ENCODE peak calls at places on chromosome 6, in nine cellular contexts. F, G, M, J, U, N, S, I and W are unnamed samples.

GRCh38 chr6:36743538-36744441 is 46.2 kb downstream of the RAB44 start:
- DNase-seq in F (no peak), G (no peak), M (no peak), J (no peak), U (no peak), N (no peak), S (no peak), I (no peak), W (no peak)

GRCh38 chr6:83985308-83985713 is 48.3 kb upstream of the MRAP2 start:
- DNase-seq in F (no peak), G (no peak), M (no peak), J (no peak), U (no peak), N (no peak), S (no peak), I (no peak), W (no peak)

GRCh38 chr6:137927777-137928218 is 60.7 kb downstream of the TNFAIP3 start:
- DNase-seq in F (no peak), G (peak), M (no peak), J (peak), U (no peak), N (peak), S (no peak), I (no peak), W (no peak)

GRCh38 chr6:45299096-45299581 is 29.0 kb upstream of the RUNX2 start:
- DNase-seq in F (no peak), G (no peak), M (no peak), J (no peak), U (no peak), N (no peak), S (no peak), I (no peak), W (no peak)

GRCh38 chr6:32152414-32153251 is 894 bp upstream of the PRRT1 start:
- DNase-seq in F (peak), G (peak), M (no peak), J (no peak), U (no peak), N (peak), S (no peak), I (no peak), W (peak)

GRCh38 chr6:112912351-112913101 is 565.4 kb downstream of the RFPL4B start:
- DNase-seq in F (no peak), G (peak), M (no peak), J (no peak), U (no peak), N (peak), S (no peak), I (peak), W (no peak)

GRCh38 chr6:70652216-70652615 is 15.5 kb upstream of the SMAP1 start:
- DNase-seq in F (no peak), G (no peak), M (peak), J (no peak), U (no peak), N (no peak), S (no peak), I (no peak), W (no peak)

GRCh38 chr6:89434954-89435353 is 2.0 kb downstream of the ANKRD6 start:
- DNase-seq in F (no peak), G (no peak), M (no peak), J (no peak), U (no peak), N (no peak), S (no peak), I (no peak), W (no peak)

GRCh38 chr6:33850869-33851541 is 47.2 kb upstream of the MLN start:
- DNase-seq in F (no peak), G (peak), M (no peak), J (no peak), U (peak), N (no peak), S (peak), I (no peak), W (no peak)

GRCh38 chr6:75794351-75794846 is 45.4 kb downstream of the MYO6 start:
- DNase-seq in F (no peak), G (no peak), M (peak), J (no peak), U (no peak), N (no peak), S (no peak), I (no peak), W (no peak)

GRCh38 chr6:72968704-72969103 is 256.6 kb downstream of the KHDC1L start:
- DNase-seq in F (no peak), G (no peak), M (no peak), J (no peak), U (no peak), N (no peak), S (no peak), I (no peak), W (no peak)

GRCh38 chr6:53347250-53347920 is 1.4 kb downstream of the ELOVL5 start:
- DNase-seq in F (no peak), G (peak), M (no peak), J (no peak), U (no peak), N (peak), S (no peak), I (no peak), W (no peak)

GRCh38 chr6:50816115-50816675 is 2.5 kb upstream of the TFAP2B start:
- DNase-seq in F (peak), G (peak), M (peak), J (peak), U (peak), N (peak), S (peak), I (no peak), W (peak)

GRCh38 chr6:163630096-163630495 is 215.6 kb downstream of the QKI start:
- DNase-seq in F (no peak), G (no peak), M (no peak), J (no peak), U (no peak), N (no peak), S (no peak), I (no peak), W (no peak)

GRCh38 chr6:164085086-164085485 is 670.6 kb downstream of the QKI start:
- DNase-seq in F (no peak), G (no peak), M (no peak), J (no peak), U (peak), N (no peak), S (no peak), I (no peak), W (no peak)

GRCh38 chr6:11759995-11760394 is 18.6 kb downstream of the ADTRP start:
- DNase-seq in F (no peak), G (no peak), M (no peak), J (no peak), U (no peak), N (no peak), S (no peak), I (no peak), W (no peak)

GRCh38 chr6:124870611-124871201 is 91.5 kb upstream of the RNF217 start:
- DNase-seq in F (no peak), G (peak), M (peak), J (no peak), U (no peak), N (peak), S (no peak), I (no peak), W (no peak)

GRCh38 chr6:89955364-89955763 is 61.1 kb downstream of the GJA10 start:
- DNase-seq in F (no peak), G (no peak), M (no peak), J (no peak), U (no peak), N (no peak), S (no peak), I (no peak), W (no peak)

GRCh38 chr6:32271427-32271826 is 47.6 kb upstream of the NOTCH4 start:
- DNase-seq in F (no peak), G (no peak), M (no peak), J (peak), U (no peak), N (no peak), S (no peak), I (no peak), W (no peak)

GRCh38 chr6:134517145-134517658 is 199.3 kb upstream of the SGK1 start:
- DNase-seq in F (peak), G (peak), M (peak), J (no peak), U (peak), N (peak), S (peak), I (peak), W (peak)

GRCh38 chr6:138310294-138310693 is 67.4 kb upstream of the SMIM28 start:
- DNase-seq in F (no peak), G (peak), M (no peak), J (no peak), U (no peak), N (peak), S (no peak), I (no peak), W (no peak)

GRCh38 chr6:126914172-126914571 is 204.3 kb upstream of the RSPO3 start:
- DNase-seq in F (no peak), G (no peak), M (no peak), J (no peak), U (no peak), N (no peak), S (no peak), I (no peak), W (no peak)

GRCh38 chr6:38552136-38552535 is 87.6 kb downstream of the BTBD9 start:
- DNase-seq in F (no peak), G (no peak), M (no peak), J (peak), U (no peak), N (no peak), S (no peak), I (no peak), W (no peak)

GRCh38 chr6:117548797-117549301 is 53.5 kb downstream of the GOPC start:
- DNase-seq in F (no peak), G (peak), M (peak), J (no peak), U (no peak), N (peak), S (no peak), I (no peak), W (no peak)

GRCh38 chr6:143197377-143197776 is 136.7 kb downstream of the AIG1 start:
- DNase-seq in F (no peak), G (peak), M (no peak), J (no peak), U (no peak), N (no peak), S (no peak), I (no peak), W (no peak)

GRCh38 chr6:117711369-117711768 is 36.1 kb downstream of the NUS1 start:
- DNase-seq in F (no peak), G (no peak), M (peak), J (no peak), U (no peak), N (no peak), S (no peak), I (no peak), W (no peak)

GRCh38 chr6:7243188-7243942 is 69.6 kb downstream of the SSR1 start:
- DNase-seq in F (peak), G (peak), M (peak), J (no peak), U (no peak), N (peak), S (no peak), I (peak), W (no peak)

GRCh38 chr6:38452816-38453215 is 186.9 kb downstream of the BTBD9 start:
- DNase-seq in F (no peak), G (no peak), M (no peak), J (no peak), U (no peak), N (no peak), S (no peak), I (no peak), W (no peak)

GRCh38 chr6:113489946-113490345 is 367.2 kb upstream of the MARCKS start:
- DNase-seq in F (no peak), G (no peak), M (no peak), J (no peak), U (no peak), N (no peak), S (no peak), I (peak), W (no peak)

GRCh38 chr6:54071941-54072340 is 39.3 kb upstream of the MLIP start:
- DNase-seq in F (no peak), G (peak), M (no peak), J (no peak), U (no peak), N (peak), S (no peak), I (no peak), W (no peak)

GRCh38 chr6:34514593-34515472 is 41.3 kb downstream of the SPDEF start:
- DNase-seq in F (peak), G (peak), M (no peak), J (no peak), U (no peak), N (peak), S (peak), I (no peak), W (peak)

GRCh38 chr6:84193140-84193708 is 34.2 kb downstream of the CEP162 start:
- DNase-seq in F (no peak), G (peak), M (no peak), J (no peak), U (no peak), N (peak), S (no peak), I (peak), W (no peak)

GRCh38 chr6:80439721-80440488 is 333.4 kb downstream of the BCKDHB start:
- DNase-seq in F (no peak), G (no peak), M (no peak), J (no peak), U (no peak), N (no peak), S (no peak), I (no peak), W (no peak)

GRCh38 chr6:95690328-95690727 is 113.0 kb downstream of the MANEA start:
- DNase-seq in F (no peak), G (no peak), M (no peak), J (no peak), U (no peak), N (no peak), S (no peak), I (no peak), W (no peak)

GRCh38 chr6:95687839-95688238 is 110.5 kb downstream of the MANEA start:
- DNase-seq in F (no peak), G (no peak), M (no peak), J (no peak), U (no peak), N (no peak), S (no peak), I (no peak), W (no peak)

GRCh38 chr6:95685817-95686216 is 108.5 kb downstream of the MANEA start:
- DNase-seq in F (no peak), G (no peak), M (no peak), J (no peak), U (no peak), N (no peak), S (no peak), I (no peak), W (no peak)

GRCh38 chr6:95686858-95687257 is 109.5 kb downstream of the MANEA start:
- DNase-seq in F (no peak), G (no peak), M (no peak), J (no peak), U (no peak), N (no peak), S (no peak), I (no peak), W (no peak)

GRCh38 chr6:95686272-95686671 is 108.9 kb downstream of the MANEA start:
- DNase-seq in F (no peak), G (no peak), M (no peak), J (no peak), U (no peak), N (no peak), S (no peak), I (no peak), W (no peak)
- TF ChIP-seq CTCF in F (no peak), G (no peak), M (no peak), J (no peak), U (no peak), N (no peak), S (no peak), I (no peak), W (no peak)

GRCh38 chr6:3885262-3886036 is 36.3 kb downstream of the FAM50B start:
- DNase-seq in F (no peak), G (no peak), M (peak), J (no peak), U (no peak), N (no peak), S (no peak), I (no peak), W (no peak)
- TF ChIP-seq CTCF in F (peak), G (peak), M (peak), J (peak), U (peak), N (peak), S (peak), I (peak), W (no peak)

GRCh38 chr6:44064089-44064947 is 62.9 kb downstream of the MRPL14 start:
- DNase-seq in F (no peak), G (peak), M (peak), J (no peak), U (no peak), N (peak), S (peak), I (peak), W (no peak)

GRCh38 chr6:44061375-44062104 is 65.7 kb downstream of the MRPL14 start:
- DNase-seq in F (no peak), G (peak), M (no peak), J (no peak), U (no peak), N (peak), S (no peak), I (no peak), W (no peak)

GRCh38 chr6:44062105-44062770 is 65.0 kb downstream of the MRPL14 start:
- DNase-seq in F (no peak), G (no peak), M (no peak), J (no peak), U (no peak), N (no peak), S (peak), I (no peak), W (no peak)

GRCh38 chr6:44063561-44064059 is 63.6 kb downstream of the MRPL14 start:
- DNase-seq in F (no peak), G (no peak), M (no peak), J (no peak), U (no peak), N (no peak), S (no peak), I (no peak), W (no peak)

DNA sequence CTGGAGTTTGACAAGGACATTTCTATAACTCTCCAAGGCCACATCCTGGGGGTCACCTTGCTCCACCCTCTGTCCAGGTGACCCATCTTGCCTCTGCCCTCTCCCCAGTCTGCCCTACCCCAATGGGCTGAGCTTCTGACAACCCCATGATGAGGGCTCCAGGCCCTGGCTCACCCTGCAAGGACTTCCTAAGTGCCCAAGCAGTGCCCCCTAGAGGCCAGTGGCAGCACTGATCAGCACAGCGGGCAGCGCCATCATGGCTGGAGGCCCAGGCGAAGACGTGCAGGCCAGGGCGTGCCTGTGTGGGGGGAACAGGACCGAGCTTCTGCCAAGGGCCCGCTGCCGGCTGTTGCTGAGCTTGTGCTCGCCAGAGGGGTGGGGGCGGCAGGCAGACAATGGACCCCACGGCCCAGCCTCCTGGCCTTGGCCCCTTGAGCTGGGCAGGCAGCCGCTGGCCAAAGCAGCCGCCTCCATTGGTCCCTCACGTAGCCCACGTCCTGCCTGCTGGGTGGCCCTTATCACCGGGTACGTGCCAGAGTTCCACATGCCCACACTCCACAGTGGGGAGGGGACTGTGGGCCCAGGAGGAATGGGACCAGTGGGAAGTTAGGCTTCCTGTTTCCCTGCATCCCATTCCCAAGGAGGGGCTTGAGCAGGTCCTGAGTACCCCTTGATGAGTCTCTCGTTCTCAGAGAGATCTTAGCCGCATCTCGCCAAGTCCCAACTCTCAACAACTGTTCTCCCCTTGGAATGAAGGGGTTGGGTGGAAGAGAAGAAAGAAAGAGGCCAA is 64.3 kb downstream of the MRPL14 start:
- DNase-seq in F (peak), G (no peak), M (no peak), J (no peak), U (no peak), N (no peak), S (no peak), I (no peak), W (no peak)
- TF ChIP-seq CTCF in F (peak), G (peak), M (peak), J (peak), U (no peak), N (peak), S (peak), I (peak), W (peak)

DNA sequence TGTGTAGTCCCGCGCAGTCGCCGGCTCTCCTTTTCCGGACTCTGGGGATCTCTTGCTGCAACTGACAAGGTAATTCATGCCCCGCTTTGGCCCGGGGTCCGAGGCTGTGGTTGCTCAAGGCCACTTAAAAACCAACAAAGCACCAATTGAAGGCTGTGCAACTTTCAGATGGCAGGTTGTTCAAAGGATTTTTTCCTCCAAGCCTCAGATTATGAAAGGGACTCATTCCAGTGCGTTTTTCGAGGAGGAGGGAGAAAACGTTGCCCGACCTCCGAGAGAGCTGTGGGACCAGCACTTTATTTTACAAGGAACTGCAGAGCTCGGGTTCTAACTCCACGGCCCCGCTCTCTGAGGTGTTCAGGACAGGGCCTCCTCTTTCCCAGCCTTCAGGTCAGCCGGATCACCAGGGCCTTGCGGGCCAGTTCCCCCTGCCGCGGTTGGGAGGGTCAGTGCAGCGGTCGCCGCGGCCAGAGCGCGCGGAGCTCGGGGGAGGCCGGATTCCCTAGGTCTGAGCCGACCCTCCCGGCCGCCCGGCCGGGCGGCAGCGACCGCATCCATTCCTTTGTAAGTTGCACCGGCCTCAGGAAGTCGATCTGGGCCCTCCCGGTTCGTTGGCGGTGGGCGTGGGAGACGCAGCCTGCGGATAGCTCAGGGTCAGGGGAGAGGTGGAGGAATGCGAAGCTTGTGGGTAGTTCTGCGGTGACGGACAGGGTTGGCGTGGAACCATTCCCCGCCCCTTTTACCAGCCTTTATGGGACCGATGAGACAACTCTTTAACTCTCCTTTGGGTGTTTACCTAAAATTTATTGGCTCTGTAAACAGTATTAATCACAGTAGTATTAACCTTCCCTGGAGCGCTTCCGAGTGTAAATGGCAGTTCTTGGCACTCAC is 1.6 kb downstream of the UTRN start:
- DNase-seq in F (no peak), G (peak), M (peak), J (peak), U (peak), N (peak), S (peak), I (peak), W (peak)
- TF ChIP-seq CTCF in F (no peak), G (no peak), M (peak), J (no peak), U (no peak), N (no peak), S (no peak), I (no peak), W (no peak)

GRCh38 chr6:29483186-29483585 is 4.6 kb downstream of the MAS1L start:
- DNase-seq in F (no peak), G (no peak), M (no peak), J (no peak), U (no peak), N (no peak), S (no peak), I (no peak), W (no peak)
- TF ChIP-seq CTCF in F (no peak), G (no peak), M (no peak), J (no peak), U (no peak), N (no peak), S (no peak), I (no peak), W (no peak)

GRCh38 chr6:157019115-157019628 is 242.0 kb downstream of the ARID1B start:
- DNase-seq in F (peak), G (peak), M (peak), J (no peak), U (no peak), N (no peak), S (no peak), I (no peak), W (no peak)
- TF ChIP-seq CTCF in F (peak), G (no peak), M (no peak), J (no peak), U (no peak), N (no peak), S (no peak), I (no peak), W (no peak)